ENCODE peak calls at places on chromosomes 12 and 14, in seven cellular contexts. G, C, K, D, F, J and W are unnamed samples.

GRCh38 chr12:14605401-14605989 is 37.8 kb upstream of the PLBD1 start:
- DNase-seq in G (no peak), C (no peak), K (no peak), D (peak), F (no peak), J (no peak), W (no peak)

GRCh38 chr12:29427964-29428363 is 47.0 kb upstream of the ERGIC2 start:
- DNase-seq in G (no peak), C (no peak), K (no peak), D (peak), F (no peak), J (no peak), W (peak)

GRCh38 chr12:120013659-120014380 is 24.8 kb downstream of the BICDL1 start:
- DNase-seq in G (no peak), C (no peak), K (no peak), D (peak), F (peak), J (no peak), W (peak)

GRCh38 chr12:66903782-66904396 is 225.0 kb upstream of the GRIP1 start:
- DNase-seq in G (no peak), C (no peak), K (no peak), D (no peak), F (no peak), J (no peak), W (no peak)

GRCh38 chr12:2284321-2284813 is 231.6 kb downstream of the CACNA1C start:
- DNase-seq in G (no peak), C (no peak), K (peak), D (peak), F (no peak), J (no peak), W (no peak)

GRCh38 chr14:68248481-68249255 is 429.1 kb downstream of the RAD51B start:
- DNase-seq in G (peak), C (no peak), K (peak), D (peak), F (no peak), J (no peak), W (peak)

GRCh38 chr12:112446008-112446725 is 27.4 kb downstream of the PTPN11 start:
- DNase-seq in G (no peak), C (no peak), K (no peak), D (no peak), F (no peak), J (no peak), W (no peak)

GRCh38 chr14:65096323-65097089 is 5.8 kb downstream of the MAX start:
- DNase-seq in G (no peak), C (no peak), K (peak), D (no peak), F (peak), J (no peak), W (peak)

GRCh38 chr12:48969847-48970701 is 1.5 kb downstream of the WNT10B start:
- DNase-seq in G (no peak), C (no peak), K (no peak), D (no peak), F (peak), J (no peak), W (no peak)

GRCh38 chr14:58919262-58919661 is 269.2 kb upstream of the DAAM1 start:
- DNase-seq in G (no peak), C (no peak), K (peak), D (no peak), F (no peak), J (no peak), W (no peak)

GRCh38 chr12:65878540-65878939 is 54.3 kb downstream of the HMGA2 start:
- DNase-seq in G (no peak), C (no peak), K (no peak), D (peak), F (no peak), J (no peak), W (no peak)

GRCh38 chr14:83713736-83714135 is 1816.2 kb upstream of the FLRT2 start:
- DNase-seq in G (no peak), C (no peak), K (no peak), D (no peak), F (no peak), J (no peak), W (no peak)

GRCh38 chr12:108424816-108425215 is 85.7 kb upstream of the CMKLR1 start:
- DNase-seq in G (no peak), C (no peak), K (no peak), D (no peak), F (no peak), J (no peak), W (no peak)

GRCh38 chr12:90292183-90292582 is 583.5 kb upstream of the ATP2B1 start:
- DNase-seq in G (no peak), C (no peak), K (no peak), D (no peak), F (no peak), J (no peak), W (no peak)

GRCh38 chr12:27818421-27818918 is 38.4 kb upstream of the MANSC4 start:
- DNase-seq in G (no peak), C (no peak), K (peak), D (peak), F (no peak), J (no peak), W (no peak)

GRCh38 chr14:89165189-89165809 is 251.7 kb downstream of the FOXN3 start:
- DNase-seq in G (no peak), C (no peak), K (no peak), D (no peak), F (no peak), J (no peak), W (no peak)

GRCh38 chr12:18990866-18991265 is 138.7 kb upstream of the PLEKHA5 start:
- DNase-seq in G (no peak), C (no peak), K (no peak), D (no peak), F (no peak), J (no peak), W (no peak)

GRCh38 chr14:55850803-55851202 is 267.4 kb upstream of the PELI2 start:
- DNase-seq in G (no peak), C (no peak), K (peak), D (peak), F (no peak), J (no peak), W (no peak)

GRCh38 chr12:123973552-123974341 is 732 bp downstream of the ZNF664 start:
- DNase-seq in G (peak), C (no peak), K (peak), D (peak), F (peak), J (no peak), W (no peak)

GRCh38 chr14:55684956-55685584 is 105.1 kb downstream of the KTN1 start:
- DNase-seq in G (no peak), C (no peak), K (no peak), D (peak), F (no peak), J (no peak), W (no peak)

GRCh38 chr12:6769003-6769389 is 2.8 kb downstream of the PTMS start:
- DNase-seq in G (peak), C (no peak), K (peak), D (no peak), F (no peak), J (no peak), W (no peak)

GRCh38 chr12:126770188-126770587 is 1496.8 kb upstream of the TMEM132C start:
- DNase-seq in G (no peak), C (no peak), K (no peak), D (no peak), F (no peak), J (no peak), W (no peak)

GRCh38 chr12:82862876-82863649 is 176.4 kb downstream of the TMTC2 start:
- DNase-seq in G (no peak), C (no peak), K (peak), D (no peak), F (no peak), J (no peak), W (no peak)